ENCODE peak calls at places on chromosomes 3 and 15, in four cellular contexts. D is natural killer cell, R is transverse colon, C is AG10803. K is an unnamed sample.

GRCh38 chr15:47516576-47517371 is 200.5 kb upstream of the SEMA6D start:
- DNase-seq in D (no peak), R (no peak), C (peak; percentile 20), K (no peak)

GRCh38 chr3:195070321-195070720 is 200.6 kb downstream of the XXYLT1 start:
- DNase-seq in D (no peak), R (peak; percentile 7), C (no peak), K (no peak)

GRCh38 chr3:49120096-49120437 is 556 bp downstream of the USP19 start:
- DNase-seq in D (no peak), R (no peak), C (no peak), K (no peak)

GRCh38 chr3:161264771-161265343 is 43.7 kb downstream of the NMD3 start:
- DNase-seq in D (no peak), R (no peak), C (peak; percentile 89), K (no peak)

GRCh38 chr3:69425249-69425648 is 39.4 kb upstream of the FRMD4B start:
- DNase-seq in D (no peak), R (peak; percentile 22), C (no peak), K (no peak)

GRCh38 chr15:36331531-36332275 is 247.7 kb upstream of the CDIN1 start:
- DNase-seq in D (no peak), R (no peak), C (peak; percentile 41), K (no peak)

GRCh38 chr15:101255615-101256350 is 3.9 kb upstream of the CHSY1 start:
- DNase-seq in D (no peak), R (no peak), C (no peak), K (no peak)

GRCh38 chr15:40776537-40777141 is 6.9 kb downstream of the C15orf62 start:
- DNase-seq in D (peak; percentile 74), R (no peak), C (peak; percentile 82), K (no peak)

GRCh38 chr3:150956376-150956775 is 16.2 kb downstream of the CLRN1 start:
- DNase-seq in D (no peak), R (no peak), C (peak; percentile 29), K (no peak)

GRCh38 chr15:80619677-80620076 is 75.4 kb upstream of the ABHD17C start:
- DNase-seq in D (no peak), R (no peak), C (peak; percentile 50), K (no peak)

GRCh38 chr3:32056559-32057290 is 49.7 kb upstream of the GPD1L start:
- DNase-seq in D (no peak), R (no peak), C (no peak), K (no peak)

GRCh38 chr3:141644931-141645330 is 93.2 kb upstream of the RNF7 start:
- DNase-seq in D (peak; percentile 69), R (peak; percentile 87), C (peak; percentile 79), K (no peak)

GRCh38 chr3:11658180-11658579 is 14.5 kb upstream of the VGLL4 start:
- DNase-seq in D (no peak), R (no peak), C (no peak), K (no peak)

GRCh38 chr3:23612296-23612891 is 193.4 kb upstream of the UBE2E1 start:
- DNase-seq in D (no peak), R (peak; percentile 31), C (peak; percentile 41), K (no peak)

GRCh38 chr3:4067893-4068292 is 235.3 kb upstream of the SETMAR start:
- DNase-seq in D (no peak), R (no peak), C (no peak), K (no peak)

GRCh38 chr15:51403946-51404695 is 62.7 kb downstream of the GLDN start:
- DNase-seq in D (no peak), R (no peak), C (no peak), K (no peak)

GRCh38 chr3:136350557-136350956 is 100.4 kb downstream of the PCCB start:
- DNase-seq in D (no peak), R (no peak), C (peak; percentile 91), K (no peak)

GRCh38 chr3:195080571-195081141 is 190.3 kb downstream of the XXYLT1 start:
- DNase-seq in D (no peak), R (no peak), C (no peak), K (no peak)

GRCh38 chr15:51121118-51121517 is 26.4 kb upstream of the TNFAIP8L3 start:
- DNase-seq in D (no peak), R (no peak), C (peak; percentile 88), K (no peak)

GRCh38 chr3:190581041-190581501 is 67.2 kb downstream of the IL1RAP start:
- DNase-seq in D (no peak), R (no peak), C (peak; percentile 36), K (no peak)

DNA sequence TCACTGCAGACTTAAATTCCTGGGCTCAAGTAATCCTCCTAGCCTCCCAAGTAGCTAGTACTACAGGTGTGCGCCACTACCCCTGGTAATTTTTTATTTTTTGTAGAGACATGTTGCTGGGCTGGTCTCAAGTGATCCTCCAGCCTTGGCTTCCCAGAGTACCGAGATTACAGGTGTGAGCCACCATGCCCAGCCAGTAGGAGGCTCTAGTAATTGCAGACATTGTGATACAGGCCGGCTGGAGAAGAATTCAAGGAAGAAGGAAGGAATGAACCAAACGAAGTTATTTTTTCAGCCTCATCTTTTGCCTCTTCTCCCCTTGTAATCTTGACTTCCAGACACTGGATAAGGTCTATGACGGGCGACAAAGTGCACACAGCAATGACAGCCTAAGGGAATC is 3.2 kb upstream of the PPP4R2 start:
- DNase-seq in D (no peak), R (no peak), C (no peak), K (no peak)
- TF ChIP-seq CTCF in D (no peak), R (no peak), C (no peak), K (no peak)

GRCh38 chr3:30408105-30408557 is 198.3 kb upstream of the TGFBR2 start:
- DNase-seq in D (no peak), R (no peak), C (no peak), K (no peak)
- TF ChIP-seq CTCF in D (no peak), R (no peak), C (no peak), K (peak; percentile 54)

GRCh38 chr3:144683065-144683464 is 711.4 kb downstream of the DIPK2A start:
- DNase-seq in D (no peak), R (no peak), C (no peak), K (no peak)

GRCh38 chr3:144692488-144692887 is 720.9 kb downstream of the DIPK2A start:
- DNase-seq in D (no peak), R (no peak), C (no peak), K (no peak)

DNA sequence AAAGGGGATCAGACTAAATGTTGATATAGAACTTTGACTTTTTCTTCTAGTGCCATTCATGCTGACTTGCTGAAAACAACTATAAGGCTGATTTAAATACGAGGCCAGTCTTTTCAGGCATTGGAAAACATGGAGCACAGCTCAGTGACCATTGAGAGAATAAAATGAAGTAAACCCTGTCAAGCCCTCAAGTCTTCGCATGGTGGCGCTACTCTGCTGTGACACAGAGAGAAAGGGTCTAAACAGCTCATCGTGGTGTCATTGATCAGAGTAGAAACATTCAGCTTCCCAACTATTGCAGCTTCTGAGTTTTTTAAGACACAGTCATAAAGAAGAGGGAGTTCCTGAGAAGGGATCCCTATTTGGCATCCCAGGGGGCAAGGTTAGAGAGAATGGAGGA is 716.2 kb downstream of the DIPK2A start:
- DNase-seq in D (no peak), R (no peak), C (no peak), K (no peak)
- TF ChIP-seq CTCF in D (no peak), R (no peak), C (peak; percentile 8), K (peak; percentile 24)

GRCh38 chr15:96047255-96047931 is 283.1 kb upstream of the NR2F2 start:
- DNase-seq in D (no peak), R (no peak), C (peak; percentile 87), K (no peak)
- TF ChIP-seq CTCF in D (no peak), R (no peak), C (peak; percentile 29), K (no peak)

GRCh38 chr3:183824761-183825379 is 507 bp downstream of the MAP6D1 start:
- DNase-seq in D (no peak), R (no peak), C (no peak), K (peak; percentile 68)
- TF ChIP-seq CTCF in D (no peak), R (no peak), C (peak; percentile 3), K (peak; percentile 27)

DNA sequence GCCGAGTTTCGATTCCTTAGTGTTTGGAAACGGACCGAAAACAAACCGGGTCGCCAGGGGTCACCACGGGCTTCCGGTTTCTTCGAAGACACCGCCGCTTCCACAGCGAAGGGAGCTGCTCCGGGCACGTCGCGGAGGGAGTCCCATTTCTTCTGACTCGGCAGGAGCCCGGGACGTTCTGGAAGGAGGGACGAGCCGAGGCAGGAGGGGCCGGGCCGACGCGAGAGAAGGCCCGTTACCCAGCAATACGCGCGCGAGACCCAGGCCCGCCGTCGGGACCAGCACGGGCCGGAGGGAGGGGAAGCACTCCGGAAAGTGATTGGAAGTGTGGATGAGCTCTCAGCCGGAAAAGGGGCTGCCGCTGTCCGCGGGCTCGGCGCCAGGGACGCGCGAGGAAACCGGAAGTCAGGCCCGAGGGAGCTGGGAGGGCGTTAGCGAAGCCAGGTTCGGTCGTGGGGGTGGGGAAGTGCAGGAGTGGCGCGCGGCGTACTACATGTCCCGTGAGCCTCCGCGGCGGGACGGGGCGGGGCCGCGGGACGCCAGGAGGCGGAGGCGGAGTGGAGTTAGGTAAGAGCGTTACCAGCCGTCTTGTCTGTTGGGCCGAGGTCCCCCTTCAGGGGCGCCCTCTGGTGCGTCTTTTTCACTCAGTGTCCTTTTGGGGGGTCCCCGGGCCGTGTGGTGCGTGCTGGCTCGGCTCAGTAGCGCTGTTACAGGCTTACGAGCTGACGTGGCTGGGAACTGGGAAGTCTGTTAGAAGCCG is at the start of the genes AZI2 and ZCWPW2:
- DNase-seq in D (peak; percentile 90), R (peak; percentile 97), C (peak; percentile 95), K (peak; percentile 96)
- TF ChIP-seq CTCF in D (no peak), R (no peak), C (peak; percentile 21), K (peak; percentile 52)

DNA sequence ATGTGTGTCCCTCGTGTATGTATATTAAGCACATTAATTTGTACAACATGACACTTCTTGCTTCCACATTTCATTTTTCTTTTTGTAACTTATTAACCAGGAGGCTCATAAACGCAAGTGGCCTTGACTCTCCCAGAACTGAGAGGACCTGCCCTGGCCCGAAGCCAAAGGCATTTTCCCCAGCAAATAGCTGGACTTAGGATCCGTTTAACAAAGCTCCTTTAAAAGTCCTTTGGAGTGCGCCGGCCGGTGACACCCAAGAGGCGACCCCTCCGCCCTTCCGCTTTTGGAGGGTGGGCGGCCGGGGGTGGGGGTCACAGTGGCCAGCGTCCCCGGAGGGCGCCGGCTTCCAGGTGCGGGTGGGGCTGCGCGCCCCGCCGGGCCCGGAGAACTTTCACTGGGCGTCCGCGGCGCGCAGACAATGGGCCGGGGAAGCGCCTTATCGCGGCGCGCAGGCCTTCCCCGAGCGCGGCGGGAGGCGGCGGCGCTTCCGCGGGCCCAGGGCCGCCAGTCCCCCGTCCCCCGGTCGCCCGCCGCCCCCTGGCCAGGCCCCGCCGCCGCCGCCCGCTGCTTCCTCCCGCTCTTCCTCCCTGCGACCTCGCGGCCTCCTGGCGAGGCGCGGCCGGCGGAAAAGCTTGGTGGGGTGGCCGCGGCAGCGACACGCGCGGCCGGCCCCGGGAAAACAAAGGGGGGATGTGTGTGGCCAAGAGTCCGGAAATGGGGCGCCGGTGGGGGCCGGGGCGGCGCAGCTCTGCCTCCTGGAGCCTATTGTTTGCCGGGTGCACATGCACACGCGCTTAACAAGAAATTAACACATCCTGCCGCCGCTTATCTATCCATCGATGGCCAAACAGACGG is 613.4 kb downstream of the MCTP2 start:
- DNase-seq in D (no peak), R (peak; percentile 91), C (peak; percentile 22), K (peak; percentile 73)
- TF ChIP-seq CTCF in D (no peak), R (peak; percentile 15), C (no peak), K (peak; percentile 22)

GRCh38 chr3:54781728-54782127 is 146.1 kb downstream of the LRTM1 start:
- DNase-seq in D (no peak), R (no peak), C (no peak), K (no peak)
- TF ChIP-seq CTCF in D (no peak), R (no peak), C (no peak), K (no peak)

K was measured in type B pancreatic cell.